ENCODE peak calls at places on chromosome 17, in eight cellular contexts. C is EH; M is stimulated activated CD8-positive, alpha-beta memory T cell treated with anti-CD3 and anti-CD28 coated beads, Interleukin-4, amount 100 ng/mL, for 24 hours; X is gastrocnemius medialis; J is effector CD4-positive, alpha-beta T cell; K is stomach; L is A549; N is stimulated activated CD4-positive, alpha-beta T cell treated with anti-CD3 and anti-CD28 coated beads, Interleukin-4, amount 100 ng/mL, for 24 hours. S is an unnamed sample.

GRCh38 chr17:4631836-4632582 is 9.5 kb downstream of the ALOX15 start:
- DNase-seq in X (no peak), C (peak), M (no peak), J (no peak), K (no peak), N (no peak), L (no peak), S (no peak)

GRCh38 chr17:3030096-3030495 is 33.3 kb downstream of the OR1D5 start:
- DNase-seq in K (no peak), L (no peak), J (no peak), C (peak), N (no peak), M (no peak), X (no peak), S (no peak)

GRCh38 chr17:14308965-14309879 is 8.3 kb downstream of the HS3ST3B1 start:
- DNase-seq in X (peak), L (peak), C (peak), N (peak), K (peak), M (peak), J (peak), S (peak)

GRCh38 chr17:80981062-80981902 is 10.4 kb upstream of the CHMP6 start:
- DNase-seq in C (no peak), J (peak), K (no peak), N (no peak), L (no peak), M (no peak), X (no peak), S (no peak)

GRCh38 chr17:31593806-31594205 is 202.3 kb downstream of the RAB11FIP4 start:
- DNase-seq in J (no peak), C (peak), X (peak), L (no peak), K (no peak), M (no peak), N (no peak), S (no peak)

GRCh38 chr17:38742431-38743308 is 5.5 kb downstream of the PCGF2 start:
- DNase-seq in M (no peak), N (no peak), J (no peak), L (peak), C (peak), K (no peak), X (no peak), S (no peak)

GRCh38 chr17:44086364-44087311 is 16.1 kb downstream of the G6PC3 start:
- DNase-seq in N (peak), X (peak), L (peak), K (no peak), C (peak), M (peak), J (no peak), S (no peak)

GRCh38 chr17:80126449-80126715 is 20.5 kb downstream of the EIF4A3 start:
- DNase-seq in N (no peak), C (no peak), L (no peak), M (no peak), J (no peak), K (no peak), X (no peak), S (no peak)

GRCh38 chr17:48636177-48637018 is 10.2 kb upstream of the HOXB9 start:
- DNase-seq in K (peak), X (no peak), N (peak), C (peak), M (peak), J (peak), L (peak), S (peak)

GRCh38 chr17:80103061-80103481 is 1.7 kb downstream of the GAA start:
- DNase-seq in K (no peak), C (no peak), N (no peak), X (no peak), M (no peak), J (no peak), L (no peak), S (no peak)

GRCh38 chr17:60095830-60096229 is 17.1 kb upstream of the HEATR6 start:
- DNase-seq in X (no peak), J (no peak), M (no peak), K (no peak), C (no peak), N (no peak), L (no peak), S (no peak)

GRCh38 chr17:880074-880870 is 98.1 kb downstream of the MRM3 start:
- DNase-seq in K (peak), N (no peak), M (no peak), J (no peak), C (peak), X (no peak), L (no peak), S (no peak)

GRCh38 chr17:792277-792676 is 10.1 kb downstream of the MRM3 start:
- DNase-seq in L (peak), J (no peak), C (no peak), M (no peak), N (no peak), K (no peak), X (peak), S (no peak)

GRCh38 chr17:80362428-80363119 is 52.4 kb upstream of the ENDOV start:
- DNase-seq in L (no peak), N (no peak), M (no peak), C (peak), J (no peak), K (no peak), X (no peak), S (no peak)

GRCh38 chr17:17303010-17303846 is at the start of gene NT5M:
- DNase-seq in K (peak), J (peak), N (peak), M (peak), L (peak), X (peak), C (peak), S (peak)

GRCh38 chr17:12958786-12959185 is 59.0 kb downstream of the ELAC2 start:
- DNase-seq in J (no peak), C (peak), L (no peak), N (no peak), X (no peak), K (no peak), M (no peak), S (no peak)

GRCh38 chr17:77417575-77417974 is 276.8 kb downstream of the SEC14L1 start:
- DNase-seq in L (no peak), M (no peak), N (no peak), K (peak), J (no peak), X (no peak), C (no peak), S (no peak)

GRCh38 chr17:47891545-47892088 is 4.4 kb upstream of the SP2 start:
- DNase-seq in N (no peak), M (no peak), C (no peak), J (no peak), K (no peak), X (no peak), L (no peak), S (no peak)

GRCh38 chr17:48528153-48528912 is 2.5 kb downstream of the HOXB1 start:
- DNase-seq in K (no peak), M (no peak), J (no peak), X (no peak), N (no peak), C (no peak), L (no peak), S (no peak)

GRCh38 chr17:66713533-66714042 is 121.3 kb upstream of the CACNG5 start:
- DNase-seq in X (no peak), C (no peak), J (no peak), N (peak), L (peak), K (no peak), M (peak), S (no peak)

GRCh38 chr17:50149425-50150353 is 788 bp downstream of the PPP1R9B start:
- DNase-seq in J (peak), C (peak), X (peak), M (peak), K (peak), N (peak), L (peak), S (peak)

GRCh38 chr17:69555056-69555455 is 140.6 kb downstream of the MAP2K6 start:
- DNase-seq in N (no peak), X (no peak), C (no peak), L (no peak), M (no peak), K (no peak), J (no peak), S (no peak)

GRCh38 chr17:15364615-15365014 is 23.2 kb upstream of the TEKT3 start:
- DNase-seq in C (no peak), J (no peak), L (no peak), X (peak), N (no peak), M (no peak), K (no peak), S (no peak)

GRCh38 chr17:66549731-66550207 is 247.4 kb downstream of the PRKCA start:
- DNase-seq in M (no peak), N (no peak), L (peak), X (no peak), K (no peak), C (peak), J (no peak), S (no peak)

GRCh38 chr17:39601010-39601597 is 6.6 kb downstream of the NEUROD2 start:
- DNase-seq in J (no peak), X (no peak), L (no peak), K (no peak), M (no peak), C (no peak), N (no peak), S (no peak)

GRCh38 chr17:28385037-28385797 is 13.7 kb downstream of the SARM1 start:
- DNase-seq in C (no peak), J (no peak), L (no peak), X (no peak), N (no peak), K (peak), M (no peak), S (peak)

GRCh38 chr17:55889271-55889670 is 138.4 kb downstream of the PCTP start:
- DNase-seq in L (no peak), N (no peak), X (no peak), C (no peak), K (no peak), J (no peak), M (no peak), S (no peak)

GRCh38 chr17:36124879-36125824 is 21.5 kb downstream of the CCL4 start:
- DNase-seq in N (no peak), L (peak), J (no peak), C (no peak), M (no peak), K (no peak), X (no peak), S (no peak)

GRCh38 chr17:59851431-59852375 is 41.0 kb downstream of the TUBD1 start:
- DNase-seq in L (peak), N (no peak), M (no peak), X (no peak), C (peak), K (peak), J (no peak), S (no peak)

GRCh38 chr17:59292174-59292523 is 39.3 kb upstream of the YPEL2 start:
- DNase-seq in X (no peak), M (no peak), N (no peak), L (no peak), J (no peak), K (no peak), C (no peak), S (no peak)

GRCh38 chr17:60506312-60506711 is 19.7 kb downstream of the APPBP2 start:
- DNase-seq in L (peak), M (no peak), C (peak), J (no peak), K (no peak), X (no peak), N (no peak), S (no peak)

GRCh38 chr17:68906638-68907037 is 48.6 kb downstream of the ABCA8 start:
- DNase-seq in X (no peak), C (no peak), K (no peak), J (no peak), N (no peak), L (peak), M (no peak), S (no peak)

GRCh38 chr17:67055041-67055443 is 10.7 kb downstream of the CACNG1 start:
- DNase-seq in K (peak), J (no peak), C (no peak), M (no peak), L (no peak), X (peak), N (no peak), S (no peak)

GRCh38 chr17:43027091-43028032 is 2.3 kb downstream of the RND2 start:
- DNase-seq in N (no peak), J (no peak), C (no peak), X (no peak), M (no peak), K (no peak), L (no peak), S (no peak)

GRCh38 chr17:77410470-77410869 is 269.7 kb downstream of the SEC14L1 start:
- DNase-seq in X (no peak), C (peak), K (no peak), L (no peak), J (no peak), M (no peak), N (no peak), S (no peak)

GRCh38 chr17:2792541-2793169 is 3.6 kb upstream of the RAP1GAP2 start:
- DNase-seq in X (no peak), C (no peak), M (peak), L (no peak), J (peak), N (peak), K (no peak), S (no peak)

S was measured in CD4-positive, CD25-positive, alpha-beta regulatory T cell.